ENCODE peak calls at places on chromosomes 4 and X, in five cellular contexts. I is upper lobe of left lung; F is activated CD8-positive, alpha-beta memory T cell treated with anti-CD3 and anti-CD28 coated beads for 1 hour; W is GM19239; E is glutamatergic neuron. D is an unnamed sample.

GRCh38 chr4:139177888-139178609 is 1.0 kb upstream of the ELF2 start:
- DNase-seq in I (peak), E (peak), W (peak), F (peak), D (no peak)

GRCh38 chr4:183350317-183351071 is 28.3 kb upstream of the CLDN24 start:
- DNase-seq in I (no peak), W (no peak), F (no peak), E (no peak), D (no peak)

GRCh38 chrX:74656079-74656745 is 41.8 kb upstream of the RLIM start:
- DNase-seq in F (no peak), W (no peak), I (no peak), E (no peak), D (no peak)

GRCh38 chr4:13906727-13907126 is 279.2 kb upstream of the BOD1L1 start:
- DNase-seq in E (no peak), F (no peak), I (no peak), W (no peak), D (no peak)

GRCh38 chr4:170589597-170590191 is 499.9 kb upstream of the AADAT start:
- DNase-seq in F (no peak), W (peak), I (no peak), E (no peak), D (no peak)

GRCh38 chrX:12802741-12803140 is 11.5 kb downstream of the PRPS2 start:
- DNase-seq in F (no peak), E (no peak), I (no peak), W (no peak), D (no peak)

GRCh38 chrX:40065291-40066046 is 32.3 kb downstream of the BCOR start:
- DNase-seq in I (no peak), F (no peak), E (no peak), W (no peak), D (no peak)

GRCh38 chr4:103424853-103425252 is 226.7 kb upstream of the CENPE start:
- DNase-seq in W (no peak), F (no peak), E (no peak), I (peak), D (no peak)

GRCh38 chrX:49037883-49038475 is 5.2 kb downstream of the TFE3 start:
- DNase-seq in E (no peak), W (no peak), F (no peak), I (no peak), D (no peak)

GRCh38 chrX:103066606-103067005 is 2.6 kb upstream of the BEX1 start:
- DNase-seq in F (no peak), W (no peak), I (no peak), E (no peak), D (no peak)

GRCh38 chrX:109347618-109348017 is 134.3 kb downstream of the GUCY2F start:
- DNase-seq in I (no peak), W (no peak), F (no peak), E (no peak), D (no peak)

GRCh38 chr4:91035276-91035675 is 908.1 kb downstream of the CCSER1 start:
- DNase-seq in W (no peak), F (no peak), I (no peak), E (no peak), D (no peak)

GRCh38 chr4:374298-375160 is 36.9 kb downstream of the ZNF141 start:
- DNase-seq in I (no peak), F (no peak), E (no peak), W (no peak), D (no peak)

GRCh38 chrX:150694738-150695410 is 1.7 kb downstream of the MTMR1 start:
- DNase-seq in F (no peak), I (no peak), E (peak), W (no peak), D (no peak)

GRCh38 chr4:7725951-7726350 is 213.7 kb downstream of the AFAP1 start:
- DNase-seq in F (no peak), W (no peak), E (no peak), I (no peak), D (no peak)

GRCh38 chr4:130214268-130214667 is 1118.3 kb downstream of the C4orf33 start:
- DNase-seq in I (no peak), F (no peak), E (no peak), W (no peak), D (no peak)

GRCh38 chr4:26052663-26053534 is 138.9 kb downstream of the SMIM20 start:
- DNase-seq in I (no peak), F (no peak), W (no peak), E (no peak), D (no peak)

GRCh38 chrX:84046403-84046984 is 141.5 kb downstream of the RPS6KA6 start:
- DNase-seq in F (no peak), I (peak), E (peak), W (peak), D (no peak)

GRCh38 chr4:146585761-146586333 is 52.8 kb upstream of the POU4F2 start:
- DNase-seq in W (no peak), F (no peak), I (peak), E (no peak), D (no peak)

GRCh38 chr4:8646296-8647093 is 53.9 kb downstream of the CPZ start:
- DNase-seq in F (no peak), I (no peak), E (no peak), W (no peak), D (no peak)

GRCh38 chr4:140659935-140660710 is 91.4 kb upstream of the UCP1 start:
- DNase-seq in F (no peak), W (no peak), E (no peak), I (no peak), D (no peak)

GRCh38 chr4:68176904-68177303 is 47.2 kb upstream of the TMPRSS11F start:
- DNase-seq in W (no peak), E (no peak), F (no peak), I (no peak), D (no peak)

GRCh38 chr4:10456270-10457254 is 664 bp downstream of the ZNF518B start:
- DNase-seq in W (peak), I (peak), E (peak), F (peak), D (no peak)

GRCh38 chr4:137558951-137559350 is 26.7 kb upstream of the PCDH18 start:
- DNase-seq in I (no peak), F (no peak), E (no peak), W (no peak), D (no peak)

D was measured in cerebellar nuclear complex.